ENCODE peak calls at places on chromosomes 7 and 10, in four cellular contexts. Y, U, Z and V are unnamed samples.

GRCh38 chr10:111516144-111516543 is 439.3 kb downstream of the ADRA2A start:
- DNase-seq in Y (no peak), U (no peak), Z (no peak), V (no peak)

GRCh38 chr10:132951926-132952325 is 9.6 kb upstream of the CFAP46 start:
- DNase-seq in Y (peak), U (no peak), Z (no peak), V (no peak)

GRCh38 chr7:42561797-42562196 is 324.8 kb upstream of the GLI3 start:
- DNase-seq in Y (no peak), U (no peak), Z (no peak), V (no peak)

GRCh38 chr7:17671956-17672355 is 268.3 kb downstream of the SNX13 start:
- DNase-seq in Y (no peak), U (no peak), Z (no peak), V (no peak)

GRCh38 chr10:103709341-103709920 is 145.9 kb downstream of the SH3PXD2A start:
- DNase-seq in Y (no peak), U (peak), Z (no peak), V (no peak)

GRCh38 chr10:12332572-12333381 is 16.6 kb upstream of the CAMK1D start:
- DNase-seq in Y (no peak), U (no peak), Z (peak), V (no peak)

GRCh38 chr10:73850863-73851461 is 23.4 kb downstream of the CAMK2G start:
- DNase-seq in Y (no peak), U (no peak), Z (peak), V (no peak)

GRCh38 chr10:70837660-70838059 is 21.9 kb downstream of the SGPL1 start:
- DNase-seq in Y (no peak), U (no peak), Z (no peak), V (no peak)

GRCh38 chr7:94183289-94183749 is 179.2 kb upstream of the BET1 start:
- DNase-seq in Y (no peak), U (peak), Z (peak), V (peak)

GRCh38 chr7:106829496-106829895 is 35.6 kb upstream of the PIK3CG start:
- DNase-seq in Y (no peak), U (peak), Z (no peak), V (no peak)

GRCh38 chr10:15419279-15419874 is 48.3 kb upstream of the FAM171A1 start:
- DNase-seq in Y (no peak), U (peak), Z (no peak), V (no peak)

GRCh38 chr7:81264116-81264515 is 345.3 kb upstream of the SEMA3C start:
- DNase-seq in Y (no peak), U (no peak), Z (no peak), V (no peak)

GRCh38 chr10:12308102-12308501 is 41.2 kb upstream of the CAMK1D start:
- DNase-seq in Y (no peak), U (no peak), Z (no peak), V (no peak)

GRCh38 chr10:75395171-75395954 is 6.2 kb downstream of the ZNF503 start:
- DNase-seq in Y (peak), U (no peak), Z (peak), V (peak)

GRCh38 chr7:130369831-130370230 is 10.5 kb upstream of the CPA1 start:
- DNase-seq in Y (no peak), U (no peak), Z (no peak), V (no peak)